ENCODE peak calls at places on chromosomes 1 and 21, in nine cellular contexts. P is AG04450; K is heart right ventricle; N is HCT116; Q is neural progenitor cell; L is CD8-positive, alpha-beta T cell; D is H9; S is spleen; F is A549. E is an unnamed sample. For H3K9me3, the result is how much of the 10 kb centered on the place peaks cover.

GRCh38 chr1:45246760-45247159 is 40.4 kb upstream of the ZSWIM5 start:
- DNase-seq in P (peak), Q (no peak), K (no peak), L (no peak), D (no peak), N (no peak), S (no peak), F (no peak), E (no peak)

GRCh38 chr1:226424228-226425003 is 16.5 kb upstream of the PARP1 start:
- DNase-seq in P (no peak), Q (peak), N (peak), D (no peak), S (no peak), L (no peak), K (no peak), F (peak), E (no peak)

GRCh38 chr1:7705908-7706216 is 65.2 kb upstream of the VAMP3 start:
- DNase-seq in P (no peak), D (no peak), S (no peak), L (no peak), F (no peak), K (no peak), Q (no peak), N (no peak), E (no peak)

GRCh38 chr1:214604543-214604942 is 1.5 kb downstream of the CENPF start:
- DNase-seq in D (no peak), N (no peak), L (no peak), Q (no peak), K (no peak), P (no peak), F (no peak), S (no peak), E (no peak)

GRCh38 chr21:14977814-14978213 is 87.0 kb downstream of the NRIP1 start:
- DNase-seq in D (no peak), Q (no peak), N (no peak), F (no peak), P (no peak), S (no peak), L (no peak), K (no peak), E (no peak)

GRCh38 chr21:21165063-21165645 is 166.9 kb downstream of the NCAM2 start:
- DNase-seq in K (peak), D (no peak), L (no peak), P (peak), F (no peak), Q (no peak), S (no peak), N (no peak), E (no peak)

GRCh38 chr1:194447635-194448034 is 1261.2 kb upstream of the B3GALT2 start:
- DNase-seq in D (no peak), K (no peak), P (peak), S (no peak), L (no peak), Q (no peak), N (no peak), F (no peak), E (no peak)

GRCh38 chr1:167447521-167448136 is 70.7 kb downstream of the CD247 start:
- DNase-seq in L (peak), P (no peak), Q (no peak), K (no peak), N (peak), F (peak), D (no peak), S (peak), E (no peak)

GRCh38 chr1:1359668-1360468 is 1.5 kb upstream of the MXRA8 start:
- DNase-seq in L (no peak), F (no peak), Q (no peak), P (no peak), N (no peak), S (peak), K (peak), D (no peak), E (peak)

GRCh38 chr1:248786106-248786665 is 30.6 kb upstream of the LYPD8 start:
- DNase-seq in F (no peak), S (no peak), P (no peak), Q (no peak), K (no peak), L (no peak), D (no peak), N (no peak), E (no peak)
- H3K9me3 ChIP-seq in F (under half), S (under half), P (under half), Q (under half), K (under half), L (under half), D (half or more), N (under half), E (under half)

GRCh38 chr21:7952648-7953047 is 2568.7 kb upstream of the TPTE start:
- DNase-seq in P (no peak), K (no peak), L (no peak), D (no peak), N (no peak), S (no peak), Q (no peak), F (no peak), E (no peak)
- H3K9me3 ChIP-seq in P (half or more), K (half or more), L (half or more), D (under half), N (half or more), S (under half), Q (half or more), F (under half), E (under half)

GRCh38 chr1:247193958-247194357 is 22.1 kb upstream of the ZNF124 start:
- DNase-seq in D (no peak), N (no peak), P (no peak), Q (no peak), S (no peak), L (no peak), K (no peak), F (no peak), E (no peak)
- H3K9me3 ChIP-seq in D (under half), N (under half), P (under half), Q (under half), S (half or more), L (under half), K (under half), F (half or more), E (under half)

DNA sequence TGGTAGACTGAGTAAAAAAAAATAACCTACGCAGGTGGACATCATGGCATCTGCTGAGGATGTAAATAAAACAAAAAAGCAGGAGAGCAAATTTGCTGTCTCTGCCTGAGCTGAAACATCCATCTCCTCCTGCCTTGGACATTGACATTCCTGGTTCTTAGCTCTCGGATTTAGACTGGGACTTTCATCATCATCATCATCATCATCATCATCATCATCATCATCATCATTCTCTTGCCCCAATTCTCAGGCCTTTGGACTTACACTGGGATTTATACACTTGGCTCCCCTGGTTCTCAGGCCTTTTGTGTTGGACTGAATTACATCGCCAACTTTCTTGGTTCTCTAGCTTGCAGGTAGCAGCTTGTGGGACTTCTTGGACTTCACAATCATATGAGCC is 308.4 kb upstream of the BEND5 start:
- DNase-seq in S (no peak), Q (no peak), N (no peak), K (no peak), L (no peak), D (no peak), P (no peak), F (no peak), E (no peak)
- H3K9me3 ChIP-seq in S (under half), Q (under half), N (under half), K (under half), L (under half), D (under half), P (under half), F (under half), E (under half)

GRCh38 chr1:2882968-2883696 is 81.6 kb upstream of the TTC34 start:
- DNase-seq in Q (no peak), F (peak), D (no peak), P (no peak), L (no peak), S (no peak), N (no peak), K (no peak), E (no peak)

GRCh38 chr1:2885001-2885400 is 83.5 kb upstream of the TTC34 start:
- DNase-seq in F (no peak), L (no peak), D (no peak), P (no peak), Q (no peak), K (no peak), N (no peak), S (no peak), E (no peak)

GRCh38 chr1:2890221-2890850 is 88.8 kb upstream of the TTC34 start:
- DNase-seq in K (no peak), F (no peak), P (no peak), D (no peak), L (no peak), S (no peak), N (no peak), Q (no peak), E (no peak)

GRCh38 chr1:2888281-2888845 is 86.9 kb upstream of the TTC34 start:
- DNase-seq in Q (no peak), S (no peak), P (no peak), K (no peak), D (no peak), L (no peak), F (no peak), N (no peak), E (no peak)

DNA sequence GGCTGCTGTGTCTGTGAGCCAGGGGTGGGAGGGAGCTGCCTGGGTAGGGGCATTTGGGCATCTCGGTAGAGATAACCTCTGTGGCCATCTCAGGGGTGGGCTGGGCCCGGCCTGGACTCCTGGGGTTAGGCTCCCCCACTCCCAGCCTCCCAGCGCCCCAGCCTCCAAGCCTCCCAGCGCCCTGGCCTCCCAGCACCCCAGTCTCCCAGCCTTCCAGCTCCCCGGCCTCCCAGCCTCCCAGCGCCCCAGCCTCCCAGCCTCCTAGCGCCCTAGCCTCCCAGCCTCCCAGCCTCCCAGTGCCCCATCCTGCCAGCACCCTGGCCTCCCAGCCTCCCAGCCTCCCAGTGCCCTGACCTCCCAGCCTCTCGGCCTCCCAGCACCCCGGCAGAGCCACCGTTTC is 85.1 kb upstream of the TTC34 start:
- DNase-seq in F (no peak), L (no peak), Q (no peak), N (no peak), S (no peak), P (no peak), D (no peak), K (no peak), E (no peak)
- H3K9me3 ChIP-seq in F (under half), L (under half), Q (under half), N (under half), S (under half), P (half or more), D (half or more), K (under half), E (under half)

GRCh38 chr21:30439975-30440374 is at the start of gene KRTAP15-1:
- DNase-seq in Q (no peak), N (no peak), S (no peak), F (no peak), D (no peak), L (no peak), P (no peak), K (no peak), E (no peak)
- H3K9me3 ChIP-seq in Q (under half), N (under half), S (under half), F (under half), D (under half), L (under half), P (under half), K (under half), E (under half)

GRCh38 chr1:2831596-2832212 is 30.2 kb upstream of the TTC34 start:
- DNase-seq in K (no peak), Q (no peak), S (no peak), D (no peak), L (no peak), P (no peak), F (no peak), N (no peak), E (no peak)

GRCh38 chr1:2834146-2834475 is 32.6 kb upstream of the TTC34 start:
- DNase-seq in P (no peak), S (no peak), K (no peak), F (no peak), Q (no peak), N (no peak), D (no peak), L (no peak), E (no peak)

GRCh38 chr1:2832506-2833453 is 31.3 kb upstream of the TTC34 start:
- DNase-seq in D (no peak), Q (no peak), L (no peak), F (no peak), P (no peak), K (no peak), N (no peak), S (no peak), E (no peak)

GRCh38 chr1:2834741-2835564 is 33.5 kb upstream of the TTC34 start:
- DNase-seq in P (no peak), K (no peak), S (no peak), Q (no peak), N (no peak), D (no peak), L (no peak), F (no peak), E (no peak)

GRCh38 chr1:2833454-2834145 is 32.1 kb upstream of the TTC34 start:
- DNase-seq in S (no peak), F (no peak), L (no peak), D (no peak), K (no peak), N (no peak), Q (no peak), P (no peak), E (no peak)
- H3K9me3 ChIP-seq in S (under half), F (under half), L (under half), D (half or more), K (under half), N (under half), Q (under half), P (half or more), E (under half)

DNA sequence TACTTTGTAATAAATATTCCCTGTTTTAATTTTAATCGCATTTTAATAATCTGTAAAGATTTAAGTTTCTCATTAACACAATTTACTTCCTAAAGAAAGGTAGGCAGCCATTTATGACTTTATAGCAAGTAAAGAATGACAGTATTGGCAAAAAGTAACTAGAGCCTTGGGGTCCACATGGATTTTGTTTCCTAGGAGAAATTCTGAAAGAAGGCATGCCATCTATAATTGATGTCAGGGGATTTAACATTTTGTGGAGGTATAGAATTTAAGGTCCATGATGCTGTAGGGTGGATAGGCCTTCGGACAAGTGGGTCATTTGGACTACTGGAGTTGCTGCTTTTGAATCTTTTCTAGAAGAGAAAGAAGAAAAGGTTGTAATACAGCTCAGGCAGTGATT is at the start of gene OR2M4:
- DNase-seq in L (no peak), P (no peak), Q (no peak), N (no peak), K (no peak), S (no peak), F (no peak), D (no peak), E (no peak)
- H3K9me3 ChIP-seq in L (under half), P (under half), Q (under half), N (under half), K (under half), S (under half), F (under half), D (under half), E (under half)

DNA sequence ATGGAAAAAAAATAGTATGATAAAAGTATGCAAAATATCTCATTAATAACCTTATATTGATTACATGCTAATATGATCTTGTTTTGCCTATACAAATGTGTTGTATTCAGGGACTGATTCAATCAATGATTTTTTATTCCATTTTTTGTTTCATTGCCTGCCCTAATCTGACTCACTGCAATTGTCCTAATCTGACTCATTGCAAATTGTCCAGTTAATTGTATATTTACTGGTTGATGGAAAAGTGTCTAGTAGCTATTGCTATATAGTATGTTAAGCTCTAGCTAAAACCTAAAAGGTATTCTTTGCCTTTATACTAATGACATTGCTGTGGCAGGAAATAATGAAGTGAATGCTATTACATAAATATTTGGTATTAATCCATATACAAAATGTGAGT is 728.9 kb upstream of the ZP4 start:
- DNase-seq in F (no peak), Q (no peak), P (no peak), D (no peak), N (no peak), L (no peak), S (no peak), K (no peak), E (no peak)
- H3K9me3 ChIP-seq in F (under half), Q (under half), P (under half), D (under half), N (under half), L (under half), S (under half), K (under half), E (under half)